ENCODE peak calls at places on chromosome 14, in five cellular contexts. S is stimulated activated naive CD4-positive, alpha-beta T cell; D is GM13976; R is Calu3; O is fibroblast of the aortic adventitia. U is an unnamed sample.

GRCh38 chr14:53412819-53413664 is 259.9 kb upstream of the DDHD1 start:
- DNase-seq in S (no peak), D (no peak), R (peak; percentile 4), O (no peak), U (no peak)

GRCh38 chr14:68501621-68502052 is 291.2 kb downstream of the ZFP36L1 start:
- DNase-seq in S (no peak), D (no peak), R (no peak), O (no peak), U (no peak)

GRCh38 chr14:33120966-33121365 is 182.3 kb downstream of the NPAS3 start:
- DNase-seq in S (no peak), D (no peak), R (no peak), O (no peak), U (no peak)

GRCh38 chr14:59483360-59483759 is 848 bp downstream of the L3HYPDH start:
- DNase-seq in S (peak; percentile 37), D (no peak), R (no peak), O (peak; percentile 80), U (peak; percentile 36)

GRCh38 chr14:100686858-100687257 is 39.8 kb upstream of the DLK1 start:
- DNase-seq in S (no peak), D (no peak), R (no peak), O (no peak), U (no peak)

GRCh38 chr14:88895116-88895515 is 70.7 kb downstream of the TTC8 start:
- DNase-seq in S (no peak), D (no peak), R (no peak), O (peak; percentile 10), U (no peak)

GRCh38 chr14:83257466-83258439 is 1724.1 kb upstream of the SEL1L start:
- DNase-seq in S (no peak), D (no peak), R (no peak), O (no peak), U (no peak)

GRCh38 chr14:35821546-35822411 is 4.4 kb upstream of the BRMS1L start:
- DNase-seq in S (no peak), D (peak; percentile 38), R (peak; percentile 30), O (peak; percentile 59), U (no peak)

GRCh38 chr14:104267895-104268294 is 129.5 kb downstream of the KIF26A start:
- DNase-seq in S (no peak), D (no peak), R (no peak), O (no peak), U (peak; percentile 20)